ENCODE peak calls at places on chromosomes 11 and 22, in nine cellular contexts. B, F, J, E, S, O, C, N and D are unnamed samples.

GRCh38 chr22:23682827-23683355 is 7.9 kb upstream of the RGL4 start:
- DNase-seq in B (no peak), F (no peak), J (no peak), E (no peak), S (no peak), O (no peak), C (no peak), N (no peak), D (no peak)

GRCh38 chr11:80505771-80506170 is 1064.9 kb upstream of the TENM4 start:
- DNase-seq in B (no peak), F (no peak), J (no peak), E (no peak), S (no peak), O (no peak), C (no peak), N (no peak), D (no peak)

GRCh38 chr22:30948930-30949342 is 19.6 kb downstream of the MORC2 start:
- DNase-seq in B (no peak), F (no peak), J (no peak), E (no peak), S (no peak), O (no peak), C (no peak), N (no peak), D (no peak)

GRCh38 chr11:115052601-115053000 is 374.3 kb downstream of the NXPE2 start:
- DNase-seq in B (no peak), F (no peak), J (no peak), E (no peak), S (no peak), O (no peak), C (no peak), N (no peak), D (no peak)

GRCh38 chr11:73184953-73185671 is 33.0 kb upstream of the P2RY2 start:
- DNase-seq in B (peak; percentile 58), F (no peak), J (peak; percentile 46), E (peak; percentile 61), S (peak; percentile 6), O (peak; percentile 39), C (peak; percentile 46), N (peak; percentile 26), D (peak; percentile 37)

GRCh38 chr22:40819741-40820140 is 595 bp upstream of the SLC25A17 start:
- DNase-seq in B (no peak), F (no peak), J (no peak), E (no peak), S (no peak), O (peak; percentile 61), C (peak; percentile 17), N (no peak), D (no peak)

GRCh38 chr22:36588285-36588684 is 59.3 kb upstream of the EIF3D start:
- DNase-seq in B (no peak), F (no peak), J (no peak), E (no peak), S (no peak), O (no peak), C (no peak), N (no peak), D (no peak)

GRCh38 chr22:20616451-20617043 is 109.1 kb downstream of the MED15 start:
- DNase-seq in B (no peak), F (no peak), J (no peak), E (no peak), S (no peak), O (no peak), C (no peak), N (no peak), D (no peak)

GRCh38 chr11:121534131-121535093 is 81.6 kb upstream of the SORL1-AS1 start:
- DNase-seq in B (no peak), F (no peak), J (no peak), E (no peak), S (no peak), O (peak; percentile 52), C (peak; percentile 12), N (peak; percentile 31), D (no peak)